ENCODE peak calls at places on chromosomes 13 and 19, in four cellular contexts. C is IMR-90, N is endodermal cell, L is lower lobe of right lung. B is an unnamed sample.

GRCh38 chr13:81745391-81745790 is 1404.5 kb upstream of the SPRY2 start:
- DNase-seq in C (no peak), N (no peak), L (no peak), B (no peak)

GRCh38 chr13:41614671-41615519 is 157.5 kb downstream of the RGCC start:
- DNase-seq in C (peak; percentile 54), N (no peak), L (no peak), B (no peak)

GRCh38 chr13:66927562-66927961 is 302.6 kb downstream of the PCDH9 start:
- DNase-seq in C (no peak), N (no peak), L (no peak), B (peak; percentile 54)

GRCh38 chr19:38452430-38453366 is 19.2 kb downstream of the RYR1 start:
- DNase-seq in C (no peak), N (peak; percentile 99), L (no peak), B (no peak)

GRCh38 chr13:96811049-96811448 is 183.2 kb downstream of the OXGR1 start:
- DNase-seq in C (no peak), N (no peak), L (no peak), B (no peak)

GRCh38 chr13:55576389-55576788 is 1564.3 kb upstream of the PRR20A start:
- DNase-seq in C (no peak), N (peak; percentile 67), L (no peak), B (no peak)

GRCh38 chr19:5536337-5536894 is 31.3 kb downstream of the TINCR start:
- DNase-seq in C (peak; percentile 33), N (peak; percentile 97), L (peak; percentile 68), B (peak; percentile 25)

GRCh38 chr19:4068058-4068966 is 1.6 kb upstream of the ZBTB7A start:
- DNase-seq in C (no peak), N (peak; percentile 55), L (peak; percentile 54), B (no peak)

GRCh38 chr13:106500450-106500849 is 35.0 kb downstream of the EFNB2 start:
- DNase-seq in C (no peak), N (no peak), L (no peak), B (no peak)

GRCh38 chr19:49570138-49570856 is 10.1 kb downstream of the NOSIP start:
- DNase-seq in C (peak; percentile 84), N (peak; percentile 86), L (no peak), B (peak; percentile 74)

GRCh38 chr19:9148687-9149086 is 8.5 kb downstream of the ZNF317 start:
- DNase-seq in C (no peak), N (no peak), L (no peak), B (no peak)

GRCh38 chr19:572891-573825 is 762 bp downstream of the BSG start:
- DNase-seq in C (peak; percentile 56), N (peak; percentile 73), L (peak; percentile 72), B (peak; percentile 35)

GRCh38 chr19:52200044-52200443 is 10.2 kb downstream of the PPP2R1A start:
- DNase-seq in C (peak; percentile 78), N (no peak), L (no peak), B (peak; percentile 70)

GRCh38 chr13:27918041-27918917 is 1.5 kb upstream of the PDX1 start:
- DNase-seq in C (no peak), N (peak; percentile 61), L (no peak), B (no peak)

GRCh38 chr13:93230466-93230865 is 3.9 kb downstream of the GPC6 start:
- DNase-seq in C (peak; percentile 89), N (no peak), L (no peak), B (peak; percentile 67)
- H3K27me3 ChIP-seq in C (no peaks in the 10 kb centered on the region), N (no peaks in the 10 kb centered on the region), L (peaks cover 30% of the 10 kb centered on the region), B (peaks cover 2% of the 10 kb centered on the region)

DNA sequence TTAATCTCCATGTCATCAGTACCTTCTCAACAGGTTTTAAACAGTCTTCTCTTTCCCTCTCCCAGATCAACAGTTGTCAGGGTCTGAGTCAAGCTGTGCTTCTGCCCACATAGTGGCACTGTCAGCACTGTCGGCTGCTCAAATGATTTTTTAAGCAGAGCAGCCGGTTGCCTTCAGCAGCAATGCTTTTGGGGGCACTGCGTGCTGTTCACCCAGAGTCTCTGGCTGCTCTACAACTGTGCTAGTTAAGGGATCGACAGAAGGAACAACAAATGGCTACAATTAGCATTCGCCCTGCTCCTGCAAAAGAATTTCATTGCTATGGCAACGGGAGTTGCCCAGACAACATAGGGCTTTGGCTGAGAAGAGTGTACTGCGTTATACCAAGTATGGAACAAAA is 412.9 kb downstream of the DIAPH3 start:
- DNase-seq in C (peak; percentile 57), N (peak; percentile 86), L (no peak), B (peak; percentile 21)
- TF ChIP-seq CTCF in C (peak; percentile 9), N (no peak), L (no peak), B (no peak)

DNA sequence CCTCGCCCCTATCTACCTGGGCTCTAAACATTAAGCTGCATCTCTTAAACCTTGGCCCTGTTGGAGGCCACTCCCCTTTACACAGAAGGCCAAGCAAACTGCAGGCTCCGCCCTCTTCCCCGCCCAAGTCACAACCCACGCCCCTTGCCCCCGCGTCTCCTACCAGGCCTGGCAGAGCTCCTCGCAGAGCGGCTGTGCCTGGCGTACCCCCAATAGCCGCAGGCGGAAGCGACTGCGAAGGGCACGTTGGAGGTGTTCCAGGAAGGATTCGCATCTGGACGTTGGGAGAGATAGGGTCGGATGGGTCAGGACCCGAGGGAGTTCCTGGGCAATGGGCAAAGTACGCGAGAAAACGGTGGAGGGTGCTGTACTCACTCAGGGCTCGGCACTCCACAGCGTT is 5.9 kb downstream of the RTBDN start:
- DNase-seq in C (no peak), N (peak; percentile 93), L (no peak), B (no peak)
- H3K27me3 ChIP-seq in C (peaks cover 6% of the 10 kb centered on the region), N (peaks cover 42% of the 10 kb centered on the region), L (peaks cover 94% of the 10 kb centered on the region), B (peaks cover 5% of the 10 kb centered on the region)

GRCh38 chr13:93686399-93686798 is 459.8 kb downstream of the GPC6 start:
- DNase-seq in C (no peak), N (no peak), L (no peak), B (no peak)
- TF ChIP-seq CTCF in C (no peak), N (no peak), L (no peak), B (no peak)

GRCh38 chr19:41933131-41933458 is 4.8 kb upstream of the ERFL start:
- DNase-seq in C (no peak), N (no peak), L (no peak), B (no peak)
- H3K27me3 ChIP-seq in C (peaks cover 72% of the 10 kb centered on the region), N (peaks cover 97% of the 10 kb centered on the region), L (peaks cover 57% of the 10 kb centered on the region), B (peaks cover 59% of the 10 kb centered on the region)

DNA sequence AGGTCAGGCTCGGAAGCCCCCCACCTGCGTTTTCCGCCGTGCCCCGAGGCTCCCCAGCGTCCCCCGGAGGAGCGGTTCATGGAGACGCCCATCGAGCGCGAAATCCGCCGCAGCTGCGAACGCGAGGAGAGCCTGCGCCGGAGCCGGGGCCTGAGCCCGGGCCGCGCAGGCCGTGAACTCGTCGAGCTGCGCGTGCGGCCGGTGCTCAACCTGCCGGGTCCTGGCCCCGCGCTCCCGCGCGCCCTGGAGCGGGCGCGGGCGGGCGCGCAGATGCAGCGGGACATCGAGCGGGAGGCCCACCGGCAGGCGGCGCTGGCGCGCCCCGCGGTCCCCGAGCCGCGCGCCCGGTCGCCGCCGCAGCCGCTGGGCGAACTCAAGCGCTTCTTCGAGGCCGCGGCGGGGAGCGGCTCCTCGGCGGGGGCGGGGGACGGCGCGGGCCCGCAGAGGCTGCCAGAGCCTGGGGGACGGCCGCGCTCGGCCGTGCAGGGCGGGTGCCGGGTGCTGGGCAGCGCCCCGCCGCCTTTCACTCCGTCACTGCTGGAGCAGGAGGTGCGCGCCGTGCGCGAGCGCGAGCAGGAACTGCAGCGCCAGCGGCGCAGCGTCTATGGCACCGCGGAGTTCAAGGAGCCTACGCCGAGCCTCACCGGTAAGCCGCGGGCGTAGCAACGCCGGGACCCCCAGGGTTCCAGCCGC is 792 bp downstream of the MISP3 start:
- DNase-seq in C (peak; percentile 82), N (peak; percentile 87), L (peak; percentile 88), B (peak; percentile 63)
- TF ChIP-seq CTCF in C (peak; percentile 66), N (peak; percentile 64), L (peak; percentile 29), B (peak; percentile 43)

GRCh38 chr19:3035542-3036118 is 6.5 kb upstream of the TLE2 start:
- DNase-seq in C (peak; percentile 99), N (peak; percentile 99), L (peak; percentile 97), B (peak; percentile 94)
- H3K27me3 ChIP-seq in C (peaks cover 7% of the 10 kb centered on the region), N (peaks cover 4% of the 10 kb centered on the region), L (no peaks in the 10 kb centered on the region), B (no peaks in the 10 kb centered on the region)